ENCODE peak calls at places on chromosomes 7 and 10, in seven cellular contexts. K is prostate gland, B is Peyer's patch, A is GM12878, S is ovary, J is right lobe of liver, V is A549. G is an unnamed sample.
A peak's percentile ranks its signal among the peaks of the same experiment; 100 is the strongest.

GRCh38 chr7:127252736-127253288 is at the start of gene GRM8:
- DNase-seq in K (peak; percentile 9), B (peak; percentile 50), A (no peak), S (peak; percentile 48), J (peak; percentile 79), V (peak; percentile 13), G (peak; percentile 46)

GRCh38 chr7:70647801-70648491 is 484.0 kb upstream of the GALNT17 start:
- DNase-seq in K (no peak), B (no peak), A (peak; percentile 46), S (no peak), J (no peak), V (no peak), G (no peak)

GRCh38 chr7:94562525-94562924 is 52.9 kb downstream of the CASD1 start:
- DNase-seq in K (no peak), B (no peak), A (no peak), S (no peak), J (no peak), V (no peak), G (no peak)

GRCh38 chr10:44280211-44280610 is 104.7 kb downstream of the CXCL12 start:
- DNase-seq in K (no peak), B (no peak), A (no peak), S (no peak), J (no peak), V (no peak), G (no peak)

GRCh38 chr7:41708621-41709358 is 5.9 kb upstream of the INHBA start:
- DNase-seq in K (no peak), B (no peak), A (no peak), S (no peak), J (peak; percentile 84), V (no peak), G (no peak)

GRCh38 chr7:73547841-73548240 is 9.6 kb downstream of the BCL7B start:
- DNase-seq in K (no peak), B (no peak), A (no peak), S (no peak), J (no peak), V (no peak), G (no peak)

GRCh38 chr7:22255342-22255741 is 101.6 kb downstream of the RAPGEF5 start:
- DNase-seq in K (no peak), B (no peak), A (no peak), S (no peak), J (no peak), V (no peak), G (no peak)

GRCh38 chr7:98617051-98617959 is at the start of gene NPTX2:
- DNase-seq in K (peak; percentile 27), B (peak; percentile 70), A (no peak), S (no peak), J (no peak), V (no peak), G (no peak)

DNA sequence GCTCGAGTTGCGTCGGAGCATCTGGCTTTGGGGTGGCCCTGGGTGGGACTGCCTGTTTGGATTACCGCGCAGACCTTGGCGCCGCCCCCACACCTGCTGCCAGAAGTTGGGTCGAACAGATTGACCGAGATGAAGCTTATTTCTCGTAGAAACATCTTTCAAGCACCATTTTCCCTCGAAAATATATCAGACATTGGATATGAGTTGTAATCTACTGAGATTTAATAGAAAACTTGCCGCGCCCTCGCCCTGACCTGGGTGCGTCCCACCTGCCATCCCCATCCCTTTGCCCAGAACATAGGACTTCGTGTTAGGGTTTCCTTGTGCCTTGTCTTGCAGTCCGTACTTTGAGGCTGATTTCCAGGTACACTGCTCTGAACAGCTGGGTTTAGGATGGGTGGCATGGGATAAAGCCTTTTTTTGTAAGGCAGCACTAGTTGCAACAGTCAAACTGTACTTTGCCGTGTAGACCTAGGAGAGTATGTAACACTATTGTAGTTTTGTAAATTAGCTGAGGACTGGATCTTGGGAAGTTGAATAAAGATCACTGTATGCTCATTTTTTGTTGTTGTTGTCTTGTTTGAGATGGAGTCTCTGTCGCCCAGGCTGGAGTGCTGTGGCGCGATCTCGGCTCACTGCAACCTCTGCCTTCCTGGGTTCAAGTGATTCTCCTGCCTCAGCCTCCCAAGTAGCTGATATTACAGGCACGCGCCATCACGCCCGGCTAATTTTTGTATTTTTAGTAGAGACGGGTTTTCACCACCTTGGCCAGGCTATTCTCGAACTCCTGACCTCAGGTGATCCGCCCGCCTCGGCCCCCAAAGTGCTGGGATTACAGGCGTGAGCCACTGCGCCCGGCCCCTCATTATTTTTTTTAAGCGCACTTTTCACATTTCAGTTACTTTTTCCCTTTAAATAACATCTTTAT is 978 bp downstream of the OGDH start:
- DNase-seq in K (no peak), B (no peak), A (no peak), S (no peak), J (no peak), V (no peak), G (no peak)
- TF ChIP-seq POLR2A in K (no peak), B (no peak), A (no peak), S (no peak), J (no peak), V (no peak), G (no peak)

GRCh38 chr7:85162743-85163142 is 24.1 kb downstream of the SEMA3D start:
- DNase-seq in K (no peak), B (no peak), A (no peak), S (no peak), J (no peak), V (no peak), G (no peak)
- H3K4me3 ChIP-seq in K (no peak overlapping the region), B (no peak overlapping the region), A (no peak overlapping the region), S (no peak overlapping the region), J (no peak overlapping the region), V (no peak overlapping the region), G (no peak overlapping the region)

GRCh38 chr10:97195654-97196212 is 10.0 kb upstream of the SLIT1 start:
- DNase-seq in K (no peak), B (no peak), A (no peak), S (no peak), J (no peak), V (no peak), G (no peak)
- H3K4me1 ChIP-seq in K (no peaks in the 10 kb centered on the region), B (no peaks in the 10 kb centered on the region), A (peaks cover 9% of the 10 kb centered on the region), S (peaks cover 2% of the 10 kb centered on the region), J (no peaks in the 10 kb centered on the region), V (no peaks in the 10 kb centered on the region), G (no peaks in the 10 kb centered on the region)

DNA sequence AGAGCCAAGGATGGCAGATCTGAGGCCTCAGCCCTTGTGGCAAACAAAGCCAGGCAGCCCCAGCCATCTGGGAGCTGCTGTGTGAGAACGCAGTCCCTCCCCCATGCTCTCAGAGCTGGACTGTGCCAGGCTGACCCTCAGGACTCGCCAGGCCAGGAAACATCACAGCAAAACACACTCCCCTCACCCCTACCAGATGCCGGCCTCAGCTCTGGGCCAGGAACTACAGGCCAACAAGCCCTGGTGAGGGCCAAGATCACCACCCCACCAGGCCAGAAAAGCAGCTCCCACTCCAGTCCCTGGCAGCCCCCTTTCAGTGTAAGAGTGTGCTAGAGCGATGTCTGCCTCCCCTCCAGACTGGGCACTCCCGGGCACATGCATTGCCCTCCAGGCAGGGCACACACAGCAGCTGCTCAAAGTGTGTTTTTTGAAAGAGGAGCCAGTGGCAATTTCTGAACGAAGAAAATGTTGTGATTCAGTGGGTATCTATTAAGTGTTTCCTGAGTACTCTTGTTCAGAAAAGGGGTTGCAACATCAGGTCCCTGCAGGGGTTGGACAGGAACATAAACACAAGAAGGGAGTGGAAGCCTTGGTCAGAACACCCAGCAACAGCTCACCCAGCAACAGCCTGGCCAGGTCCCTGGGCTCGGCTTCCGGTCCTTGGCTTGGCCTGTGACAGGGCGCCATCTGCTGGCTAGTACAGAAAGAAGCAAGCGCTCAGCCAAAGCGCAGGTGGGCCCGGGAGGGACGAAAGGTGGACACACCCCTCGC is 18.2 kb downstream of the LRRC20 start:
- DNase-seq in K (peak; percentile 90), B (peak; percentile 89), A (peak; percentile 65), S (peak; percentile 93), J (peak; percentile 89), V (peak; percentile 88), G (peak; percentile 92)
- TF ChIP-seq POLR2A in K (no peak), B (no peak), A (no peak), S (peak; percentile 34), J (no peak), V (no peak), G (peak; percentile 29)

GRCh38 chr10:91883549-91884542 is 25.4 kb downstream of the FGFBP3 start:
- DNase-seq in K (peak; percentile 59), B (no peak), A (no peak), S (peak; percentile 42), J (no peak), V (no peak), G (peak; percentile 51)
- H3K4me3 ChIP-seq in K (no peak overlapping the region), B (no peak overlapping the region), A (no peak overlapping the region), S (no peak overlapping the region), J (no peak overlapping the region), V (no peak overlapping the region), G (no peak overlapping the region)

GRCh38 chr7:27897001-27897400 is 157.0 kb downstream of the TAX1BP1 start:
- DNase-seq in K (no peak), B (no peak), A (no peak), S (no peak), J (no peak), V (no peak), G (no peak)
- H3K4me1 ChIP-seq in K (peaks cover 3% of the 10 kb centered on the region), B (no peaks in the 10 kb centered on the region), A (peaks cover 19% of the 10 kb centered on the region), S (peaks cover 9% of the 10 kb centered on the region), J (no peaks in the 10 kb centered on the region), V (no peaks in the 10 kb centered on the region), G (no peaks in the 10 kb centered on the region)

GRCh38 chr7:30625283-30625682 is 30.6 kb downstream of the GARS1 start:
- DNase-seq in K (no peak), B (no peak), A (no peak), S (no peak), J (no peak), V (no peak), G (no peak)
- TF ChIP-seq POLR2A in K (no peak), B (no peak), A (no peak), S (no peak), J (no peak), V (no peak), G (no peak)

GRCh38 chr10:71395621-71396020 is 1.1 kb upstream of the CDH23 start:
- DNase-seq in K (no peak), B (no peak), A (no peak), S (no peak), J (no peak), V (peak; percentile 16), G (no peak)

GRCh38 chr10:71396084-71396713 is 521 bp upstream of the CDH23 start:
- DNase-seq in K (peak; percentile 52), B (peak; percentile 61), A (no peak), S (peak; percentile 80), J (peak; percentile 71), V (peak; percentile 76), G (peak; percentile 64)

GRCh38 chr10:71397340-71398212 is 856 bp downstream of the CDH23 start:
- DNase-seq in K (no peak), B (no peak), A (no peak), S (peak; percentile 33), J (peak; percentile 51), V (no peak), G (peak; percentile 27)

GRCh38 chr10:71394926-71395562 is 1.7 kb upstream of the CDH23 start:
- DNase-seq in K (no peak), B (no peak), A (no peak), S (no peak), J (peak; percentile 33), V (no peak), G (no peak)

DNA sequence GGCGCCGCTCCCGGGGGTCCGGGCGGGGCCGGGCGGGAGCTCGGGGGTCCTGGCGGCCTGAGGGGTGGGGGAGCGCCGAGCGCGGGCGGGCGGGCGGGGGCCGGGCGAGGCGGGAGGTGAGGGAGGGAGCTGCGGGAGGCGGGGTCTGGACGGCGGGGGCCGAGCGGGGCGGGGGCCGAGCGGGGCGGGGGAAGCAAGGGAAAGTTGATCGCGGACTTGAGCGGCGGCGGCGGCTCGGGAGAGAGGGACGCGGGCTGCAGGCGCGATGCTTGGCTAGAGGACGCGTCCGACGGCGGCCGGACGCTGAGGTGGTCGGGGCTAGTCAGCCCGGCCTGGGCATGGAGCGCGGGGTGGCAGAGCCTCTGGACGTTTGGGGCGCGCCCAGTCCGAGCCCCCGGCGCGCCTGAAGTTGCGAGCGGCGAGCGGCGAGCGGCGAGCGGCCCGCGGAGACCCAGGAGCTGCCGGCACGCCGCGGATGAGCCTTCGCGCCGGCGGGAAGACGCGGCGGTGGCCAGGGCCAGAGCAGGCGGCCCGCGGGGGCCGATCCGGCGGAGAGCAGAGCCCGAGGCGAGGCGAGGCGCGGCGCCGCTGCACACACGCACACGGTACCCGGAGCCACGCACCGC is at the start of gene CDH23:
- DNase-seq in K (peak; percentile 31), B (peak; percentile 59), A (no peak), S (peak; percentile 78), J (peak; percentile 76), V (peak; percentile 54), G (peak; percentile 60)
- H3K4me3 ChIP-seq in K (peak within 1 kb of the TSS; percentile 53), B (peak within 1 kb of the TSS; percentile 60), A (no peak within 1 kb of the TSS), S (peak within 1 kb of the TSS; percentile 63), J (peak within 1 kb of the TSS; percentile 47), V (peak within 1 kb of the TSS; percentile 58), G (peak within 1 kb of the TSS; percentile 37)

G was measured in uterus.